ENCODE peak calls at places on chromosomes 2 and 18, in nine cellular contexts. O, I, Q, D, C, B, P, T and J are unnamed samples.

GRCh38 chr2:110816404-110817365 is 84.3 kb downstream of the ACOXL start:
- DNase-seq in O (no peak), I (no peak), Q (no peak), D (no peak), C (no peak), B (no peak), P (no peak), T (no peak), J (no peak)

GRCh38 chr2:203951366-203951902 is 14.9 kb downstream of the ICOS start:
- DNase-seq in O (no peak), I (no peak), Q (no peak), D (no peak), C (no peak), B (no peak), P (no peak), T (no peak), J (no peak)

GRCh38 chr2:237073552-237073951 is 12.1 kb upstream of the COPS8 start:
- DNase-seq in O (no peak), I (no peak), Q (no peak), D (no peak), C (no peak), B (no peak), P (no peak), T (no peak), J (no peak)

GRCh38 chr18:24234850-24235418 is 96.1 kb downstream of the CABYR start:
- DNase-seq in O (no peak), I (no peak), Q (no peak), D (no peak), C (no peak), B (no peak), P (no peak), T (no peak), J (no peak)

GRCh38 chr2:128503358-128504241 is 184.9 kb upstream of the HS6ST1 start:
- DNase-seq in O (peak; percentile 34), I (peak; percentile 30), Q (no peak), D (no peak), C (no peak), B (no peak), P (peak; percentile 75), T (peak; percentile 20), J (no peak)

GRCh38 chr2:236308855-236309668 is 44.9 kb upstream of the ASB18 start:
- DNase-seq in O (no peak), I (peak; percentile 43), Q (no peak), D (no peak), C (no peak), B (no peak), P (no peak), T (no peak), J (no peak)

GRCh38 chr2:85017436-85018048 is 46.6 kb downstream of the KCMF1 start:
- DNase-seq in O (no peak), I (no peak), Q (no peak), D (no peak), C (no peak), B (peak; percentile 61), P (no peak), T (no peak), J (no peak)

GRCh38 chr2:190717306-190717705 is 68.4 kb downstream of the NAB1 start:
- DNase-seq in O (no peak), I (no peak), Q (no peak), D (no peak), C (no peak), B (no peak), P (no peak), T (no peak), J (no peak)

GRCh38 chr2:152696476-152696875 is 20.8 kb downstream of the PRPF40A start:
- DNase-seq in O (no peak), I (no peak), Q (no peak), D (no peak), C (no peak), B (no peak), P (no peak), T (no peak), J (no peak)

GRCh38 chr18:64380117-64380516 is 231.2 kb upstream of the LINC00305 start:
- DNase-seq in O (no peak), I (no peak), Q (no peak), D (no peak), C (no peak), B (no peak), P (no peak), T (no peak), J (no peak)

DNA sequence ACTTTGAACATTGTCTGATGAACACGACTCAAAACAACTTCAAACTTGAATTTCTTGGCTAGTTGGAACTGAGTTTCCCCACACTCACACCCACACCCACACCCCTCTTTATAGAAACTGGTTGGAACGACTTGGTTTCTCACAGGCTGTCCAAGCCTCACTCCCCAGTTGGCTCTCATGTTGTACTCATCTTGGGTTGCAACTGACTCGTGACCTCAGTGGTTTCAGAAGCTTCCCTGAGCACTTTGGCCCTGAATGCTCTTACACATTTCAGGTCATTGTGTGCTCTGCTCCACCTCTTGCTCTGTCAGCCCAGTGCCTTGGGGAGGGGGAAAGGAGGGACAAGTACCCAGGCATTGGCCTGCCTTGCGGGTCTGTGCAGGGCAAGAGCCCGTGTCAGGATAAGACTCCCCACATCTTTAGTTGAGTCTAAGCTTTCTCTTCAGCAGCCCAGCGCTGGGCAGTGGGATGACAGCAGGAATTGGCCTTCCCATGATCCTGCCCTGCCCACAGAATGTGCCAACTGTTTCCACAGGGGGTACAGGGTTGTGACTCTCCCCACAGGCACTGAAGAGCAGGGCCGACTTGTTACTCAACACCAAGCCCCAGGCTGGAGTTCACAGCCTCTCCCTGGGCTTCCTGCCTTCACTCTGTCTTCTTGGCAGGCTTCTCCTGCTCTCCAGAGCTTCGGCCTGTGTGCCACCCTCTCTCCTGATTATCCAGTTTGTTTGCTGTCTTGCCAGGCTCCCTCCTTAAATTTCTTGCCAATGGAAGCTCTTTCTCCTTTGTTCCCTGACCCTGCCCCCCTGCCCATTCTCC is 104.6 kb downstream of the RTN4 start:
- DNase-seq in O (peak; percentile 90), I (no peak), Q (no peak), D (no peak), C (peak; percentile 90), B (no peak), P (no peak), T (peak; percentile 40), J (no peak)
- TF ChIP-seq POLR2AphosphoS5 in O (peak; percentile 52), I (no peak), Q (no peak), D (no peak), C (peak; percentile 53), B (no peak), P (no peak), T (no peak), J (no peak)

GRCh38 chr2:68158134-68158447 is 403 bp downstream of the PNO1 start:
- DNase-seq in O (no peak), I (no peak), Q (no peak), D (no peak), C (no peak), B (no peak), P (no peak), T (no peak), J (no peak)

GRCh38 chr2:68156419-68156818 is 1.3 kb upstream of the PNO1 start:
- DNase-seq in O (no peak), I (no peak), Q (no peak), D (no peak), C (no peak), B (no peak), P (no peak), T (no peak), J (no peak)

GRCh38 chr2:68157002-68157401 is 686 bp upstream of the PNO1 start:
- DNase-seq in O (peak; percentile 73), I (no peak), Q (no peak), D (no peak), C (peak; percentile 4), B (peak; percentile 77), P (peak; percentile 90), T (peak; percentile 26), J (peak; percentile 25)

GRCh38 chr2:68155618-68156017 is 2.1 kb upstream of the PNO1 start:
- DNase-seq in O (no peak), I (no peak), Q (no peak), D (no peak), C (no peak), B (no peak), P (no peak), T (no peak), J (no peak)

DNA sequence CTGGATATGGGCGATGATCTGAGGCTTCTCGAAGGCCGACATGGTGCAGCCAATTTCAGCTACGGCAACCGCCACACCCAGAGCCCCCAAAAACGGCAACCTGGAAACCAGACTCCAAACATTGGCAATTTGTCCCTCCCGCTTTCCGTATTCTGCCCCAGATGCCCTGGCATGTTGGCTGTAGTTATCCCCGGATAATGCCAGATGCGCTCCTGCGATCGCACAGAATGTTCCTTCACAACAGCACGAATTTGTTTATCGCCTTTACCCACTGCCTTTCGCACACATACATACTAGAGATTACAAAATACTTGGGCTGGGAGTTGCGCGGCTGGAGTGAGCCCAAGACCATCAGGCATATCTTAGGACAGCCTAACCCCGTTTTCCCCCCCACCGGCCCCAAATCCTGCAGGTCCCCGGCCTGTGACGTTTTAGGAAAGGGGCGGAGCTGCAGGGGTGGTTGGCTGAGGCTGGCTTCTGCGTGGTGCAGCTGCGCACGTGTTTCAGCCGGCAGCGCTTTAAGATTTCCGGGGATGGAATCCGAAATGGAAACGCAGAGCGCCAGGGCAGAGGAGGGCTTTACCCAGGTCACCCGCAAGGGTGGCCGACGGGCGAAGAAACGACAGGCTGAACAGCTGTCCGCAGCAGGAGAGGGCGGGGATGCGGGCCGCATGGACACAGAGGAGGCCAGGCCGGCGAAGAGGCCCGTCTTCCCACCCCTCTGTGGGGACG is at the start of gene PNO1:
- DNase-seq in O (peak; percentile 97), I (peak; percentile 96), Q (peak; percentile 92), D (peak; percentile 97), C (peak; percentile 94), B (peak; percentile 98), P (peak; percentile 99), T (peak; percentile 96), J (peak; percentile 92)
- TF ChIP-seq CTCF in O (no peak), I (no peak), Q (no peak), D (no peak), C (no peak), B (no peak), P (no peak), T (no peak), J (no peak)

DNA sequence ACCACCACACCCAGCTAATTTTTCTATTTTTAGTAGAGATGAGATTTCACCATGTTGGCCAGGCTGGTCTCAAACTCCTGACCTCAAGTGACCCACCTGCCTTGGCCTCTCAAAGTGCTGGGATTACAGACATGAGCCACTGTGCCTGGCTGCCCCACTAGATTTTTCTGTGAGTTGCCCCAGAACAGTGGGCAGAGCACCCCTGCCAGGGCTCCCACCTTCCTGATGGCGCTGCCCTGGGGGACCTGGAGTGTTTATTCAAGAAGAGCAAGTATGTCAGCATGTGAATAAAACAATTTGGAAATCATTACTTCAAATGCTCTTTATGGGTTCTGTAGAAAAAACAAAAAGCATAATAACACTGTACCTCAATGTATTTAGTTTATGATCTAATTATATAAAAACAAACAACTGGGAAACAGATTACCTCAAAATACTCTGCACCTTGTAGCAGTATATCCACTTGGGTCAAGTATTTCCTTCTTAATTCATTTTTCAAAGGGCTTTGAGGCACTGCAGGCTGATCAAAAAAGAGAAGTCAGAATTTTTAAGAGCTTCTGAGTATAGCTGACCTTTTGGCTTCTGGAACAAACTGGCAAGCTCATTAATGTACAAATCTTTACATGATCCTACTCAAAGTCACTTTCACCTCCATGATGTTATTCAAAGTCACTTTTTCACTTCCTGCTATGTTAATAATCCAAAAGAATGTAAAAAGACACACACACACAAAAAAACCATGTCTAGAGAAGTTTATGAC is 8.9 kb downstream of the HJURP start:
- DNase-seq in O (no peak), I (no peak), Q (no peak), D (no peak), C (no peak), B (no peak), P (peak; percentile 8), T (no peak), J (no peak)
- TF ChIP-seq POLR2AphosphoS5 in O (no peak), I (no peak), Q (no peak), D (no peak), C (no peak), B (no peak), P (no peak), T (no peak), J (no peak)

GRCh38 chr2:148557844-148558436 is 86.6 kb upstream of the EPC2 start:
- DNase-seq in O (no peak), I (no peak), Q (no peak), D (no peak), C (no peak), B (no peak), P (no peak), T (no peak), J (no peak)
- TF ChIP-seq CTCF in O (no peak), I (peak; percentile 29), Q (no peak), D (no peak), C (no peak), B (peak; percentile 37), P (no peak), T (no peak), J (no peak)